ENCODE peak calls at places on chromosome 7, in four cellular contexts. N is left cardiac atrium, L is foreskin fibroblast, K is AG04450. Y is an unnamed sample.

GRCh38 chr7:82264752-82265305 is 178.7 kb downstream of the CACNA2D1 start:
- DNase-seq in N (no peak), K (no peak), L (no peak), Y (no peak)

GRCh38 chr7:28564755-28565374 is 152.5 kb downstream of the CREB5 start:
- DNase-seq in L (peak), K (no peak), N (no peak), Y (no peak)

GRCh38 chr7:517848-518629 is 1.6 kb downstream of the PDGFA start:
- DNase-seq in N (peak), L (peak), K (no peak), Y (no peak)

GRCh38 chr7:100089458-100090201 is 861 bp downstream of the COPS6 start:
- DNase-seq in N (no peak), L (peak), K (no peak), Y (no peak)

GRCh38 chr7:19984231-19984632 is 210.8 kb upstream of the TMEM196 start:
- DNase-seq in N (no peak), L (no peak), K (no peak), Y (no peak)

GRCh38 chr7:14021069-14021468 is 31.6 kb upstream of the ETV1 start:
- DNase-seq in N (no peak), L (peak), K (peak), Y (no peak)

GRCh38 chr7:151141855-151142685 is 25.4 kb downstream of the GBX1 start:
- DNase-seq in N (no peak), L (no peak), K (no peak), Y (no peak)

GRCh38 chr7:96169439-96169838 is 152.5 kb downstream of the SLC25A13 start:
- DNase-seq in N (no peak), K (no peak), L (peak), Y (no peak)

GRCh38 chr7:157436076-157436475 is 99.3 kb downstream of the DNAJB6 start:
- DNase-seq in N (no peak), K (no peak), L (no peak), Y (no peak)

GRCh38 chr7:12623885-12624498 is 53.5 kb downstream of the SCIN start:
- DNase-seq in K (no peak), L (peak), N (no peak), Y (no peak)

GRCh38 chr7:140347218-140347617 is 51.1 kb downstream of the SLC37A3 start:
- DNase-seq in K (no peak), N (no peak), L (no peak), Y (no peak)

GRCh38 chr7:20158684-20159083 is 58.5 kb downstream of the MACC1 start:
- DNase-seq in N (no peak), K (no peak), L (peak), Y (no peak)

GRCh38 chr7:107173191-107173590 is 4.4 kb downstream of the HBP1 start:
- DNase-seq in N (no peak), L (no peak), K (no peak), Y (no peak)

GRCh38 chr7:46603780-46604725 is 683.0 kb upstream of the IGFBP3 start:
- DNase-seq in L (peak), N (peak), K (no peak), Y (peak)

GRCh38 chr7:28408974-28409715 is 3.2 kb upstream of the CREB5 start:
- DNase-seq in L (peak), N (peak), K (peak), Y (peak)

GRCh38 chr7:112422842-112423496 is 27.3 kb upstream of the IFRD1 start:
- DNase-seq in N (peak), K (no peak), L (peak), Y (peak)

GRCh38 chr7:8823486-8823885 is 390.1 kb downstream of the NXPH1 start:
- DNase-seq in N (no peak), K (no peak), L (no peak), Y (no peak)

GRCh38 chr7:150556521-150557138 is 10.6 kb upstream of the GIMAP4 start:
- DNase-seq in N (no peak), K (no peak), L (no peak), Y (no peak)

GRCh38 chr7:45088821-45089313 is at the start of gene NACAD:
- DNase-seq in L (peak), N (peak), K (no peak), Y (no peak)

GRCh38 chr7:151859111-151859947 is 17.6 kb downstream of the PRKAG2 start:
- DNase-seq in L (no peak), N (no peak), K (no peak), Y (no peak)

GRCh38 chr7:75966209-75966961 is 28.0 kb downstream of the TMEM120A start:
- DNase-seq in L (peak), K (no peak), N (peak), Y (no peak)

GRCh38 chr7:80014507-80014906 is 120.1 kb upstream of the GNAI1 start:
- DNase-seq in N (no peak), K (no peak), L (peak), Y (peak)

GRCh38 chr7:2478800-2479199 is 2.6 kb upstream of the GRIFIN start:
- DNase-seq in L (no peak), K (no peak), N (no peak), Y (no peak)

GRCh38 chr7:155414508-155414907 is 43.4 kb upstream of the EN2 start:
- DNase-seq in N (no peak), K (no peak), L (no peak), Y (no peak)

GRCh38 chr7:31003097-31003496 is 39.3 kb downstream of the GHRHR start:
- DNase-seq in K (no peak), N (no peak), L (no peak), Y (no peak)

GRCh38 chr7:43199761-43200160 is 87.3 kb downstream of the HECW1 start:
- DNase-seq in L (peak), K (no peak), N (no peak), Y (no peak)

GRCh38 chr7:25663877-25664276 is 435.6 kb upstream of the NPVF start:
- DNase-seq in L (peak), N (no peak), K (no peak), Y (no peak)

GRCh38 chr7:12257582-12257981 is 46.5 kb downstream of the TMEM106B start:
- DNase-seq in K (no peak), L (peak), N (no peak), Y (no peak)

GRCh38 chr7:12805957-12806356 is 118.5 kb downstream of the ARL4A start:
- DNase-seq in N (no peak), K (no peak), L (no peak), Y (no peak)